ENCODE peak calls at places on chromosomes 7 and 10, in six cellular contexts. D, A, G, L, I and H are unnamed samples.

GRCh38 chr7:3065724-3066143 is 22.1 kb upstream of the CARD11 start:
- DNase-seq in L (peak; percentile 64), I (peak; percentile 73), D (no peak), G (no peak), A (peak; percentile 58), H (no peak)

GRCh38 chr7:3722396-3722846 is 421.4 kb downstream of the SDK1 start:
- DNase-seq in D (peak; percentile 20), G (no peak), A (no peak), I (no peak), L (peak; percentile 85), H (no peak)

GRCh38 chr7:24456526-24457214 is 116.6 kb upstream of the PALS2 start:
- DNase-seq in I (peak; percentile 69), G (no peak), A (peak; percentile 52), L (no peak), D (no peak), H (no peak)

GRCh38 chr10:19930936-19931859 is 115.0 kb downstream of the PLXDC2 start:
- DNase-seq in G (no peak), D (no peak), L (no peak), A (peak; percentile 22), I (no peak), H (no peak)

GRCh38 chr10:7458554-7458953 is 47.7 kb upstream of the SFMBT2 start:
- DNase-seq in G (no peak), A (no peak), I (no peak), L (no peak), D (no peak), H (no peak)

GRCh38 chr10:90871279-90871760 is 454 bp upstream of the RPP30 start:
- DNase-seq in D (peak; percentile 25), G (no peak), A (peak; percentile 30), I (peak; percentile 61), L (peak; percentile 88), H (peak; percentile 40)

GRCh38 chr7:21128418-21128817 is 299.5 kb upstream of the SP4 start:
- DNase-seq in D (no peak), G (no peak), I (no peak), A (no peak), L (peak; percentile 27), H (no peak)

GRCh38 chr10:69418052-69418752 is 1.5 kb upstream of the TACR2 start:
- DNase-seq in A (no peak), L (no peak), G (no peak), D (no peak), I (peak; percentile 60), H (no peak)

GRCh38 chr10:94240901-94241300 is 121.8 kb downstream of the NOC3L start:
- DNase-seq in A (no peak), D (no peak), G (no peak), I (no peak), L (no peak), H (no peak)

GRCh38 chr10:119859422-119860258 is 13.0 kb downstream of the MCMBP start:
- DNase-seq in D (no peak), G (no peak), I (no peak), A (no peak), L (peak; percentile 69), H (no peak)

GRCh38 chr7:42414028-42414427 is 177.0 kb upstream of the GLI3 start:
- DNase-seq in A (no peak), L (no peak), D (no peak), I (no peak), G (peak; percentile 26), H (no peak)

GRCh38 chr7:116150588-116150987 is 59.8 kb upstream of the TES start:
- DNase-seq in A (no peak), I (no peak), D (no peak), G (no peak), L (no peak), H (no peak)

GRCh38 chr7:146067880-146068279 is 48.7 kb upstream of the CNTNAP2 start:
- DNase-seq in D (no peak), G (no peak), I (no peak), A (no peak), L (no peak), H (no peak)

GRCh38 chr10:86107131-86107530 is 259.5 kb downstream of the GRID1 start:
- DNase-seq in L (no peak), A (no peak), I (no peak), G (no peak), D (no peak), H (no peak)

GRCh38 chr10:31929260-31929985 is 792 bp upstream of the ARHGAP12 start:
- DNase-seq in I (peak; percentile 86), D (peak; percentile 63), G (peak; percentile 67), A (peak; percentile 86), L (peak; percentile 43), H (peak; percentile 55)

GRCh38 chr7:64997927-64998391 is 7.1 kb upstream of the ZNF117 start:
- DNase-seq in L (no peak), I (no peak), A (peak; percentile 83), G (peak; percentile 68), D (no peak), H (no peak)

GRCh38 chr10:91592282-91593020 is 40.4 kb downstream of the PPP1R3C start:
- DNase-seq in D (no peak), I (no peak), A (peak; percentile 84), L (no peak), G (no peak), H (no peak)

GRCh38 chr7:151367304-151367703 is 25.7 kb downstream of the NUB1 start:
- DNase-seq in A (no peak), I (no peak), L (no peak), G (no peak), D (no peak), H (no peak)

GRCh38 chr7:80147543-80148376 is 13.1 kb downstream of the GNAI1 start:
- DNase-seq in D (no peak), L (no peak), G (no peak), A (no peak), I (no peak), H (no peak)

GRCh38 chr7:153247926-153248325 is 488.4 kb downstream of the ACTR3B start:
- DNase-seq in D (no peak), I (no peak), G (no peak), L (no peak), A (no peak), H (no peak)

GRCh38 chr7:151308791-151309190 is 32.8 kb upstream of the NUB1 start:
- DNase-seq in I (no peak), L (no peak), A (no peak), D (no peak), G (no peak), H (no peak)

GRCh38 chr7:152544481-152544927 is 108.7 kb upstream of the KMT2C start:
- DNase-seq in D (no peak), A (no peak), G (no peak), L (peak; percentile 20), I (no peak), H (no peak)

GRCh38 chr7:2518737-2519118 is 846 bp upstream of the LFNG start:
- DNase-seq in L (peak; percentile 71), A (no peak), I (no peak), D (no peak), G (no peak), H (no peak)

GRCh38 chr7:158395780-158396214 is 191.8 kb downstream of the PTPRN2 start:
- DNase-seq in I (no peak), L (peak; percentile 20), D (no peak), A (no peak), G (no peak), H (no peak)

GRCh38 chr7:155597753-155598140 is 46.7 kb upstream of the RBM33 start:
- DNase-seq in I (no peak), A (peak; percentile 78), D (no peak), L (no peak), G (no peak), H (no peak)

GRCh38 chr7:155594961-155595366 is 48.6 kb upstream of the CNPY1 start:
- DNase-seq in D (no peak), A (no peak), G (no peak), I (no peak), L (no peak), H (no peak)

GRCh38 chr7:155602750-155603149 is 41.7 kb upstream of the RBM33 start:
- DNase-seq in A (no peak), L (no peak), D (no peak), G (no peak), I (no peak), H (no peak)

GRCh38 chr7:155602156-155602555 is 42.3 kb upstream of the RBM33 start:
- DNase-seq in A (no peak), L (no peak), G (no peak), D (no peak), I (no peak), H (no peak)

GRCh38 chr7:155598810-155599210 is 45.7 kb upstream of the RBM33 start:
- DNase-seq in G (peak; percentile 52), A (peak; percentile 81), D (peak; percentile 85), L (peak; percentile 87), I (peak; percentile 95), H (peak; percentile 82)
- TF ChIP-seq CTCF in G (peak; percentile 84), A (peak; percentile 89), D (peak; percentile 80), L (peak; percentile 100), I (peak; percentile 94), H (peak; percentile 94)

DNA sequence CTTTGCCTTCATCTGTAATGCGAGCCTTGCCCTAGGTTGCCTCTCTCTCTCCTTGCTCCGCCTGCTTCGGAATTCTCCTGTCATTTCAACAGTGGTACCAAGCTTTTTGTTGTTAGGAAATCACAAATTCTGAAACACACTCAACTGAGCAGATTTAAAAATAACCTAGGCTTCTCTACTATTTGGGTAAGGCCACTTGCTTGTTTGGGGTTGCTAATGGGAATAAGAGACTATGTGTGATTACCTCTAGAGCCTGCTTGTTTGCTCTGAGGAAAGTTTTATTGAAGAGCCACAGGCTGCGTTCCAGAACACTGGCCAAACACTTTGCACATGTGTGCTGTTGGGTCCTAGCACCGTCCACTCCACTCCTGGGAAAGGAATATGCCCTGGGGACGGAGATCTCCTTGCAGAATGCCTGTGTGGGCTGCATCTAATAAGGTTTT is 68.6 kb upstream of the KLF6 start:
- DNase-seq in A (peak; percentile 67), I (no peak), L (no peak), D (no peak), G (peak; percentile 60), H (peak; percentile 73)
- H3K4me3 ChIP-seq in A (no peak overlapping the region), I (no peak overlapping the region), L (no peak overlapping the region), D (no peak overlapping the region), G (no peak overlapping the region), H (no peak overlapping the region)

GRCh38 chr7:139676390-139676789 is 101.4 kb downstream of the HIPK2 start:
- DNase-seq in D (no peak), L (no peak), I (no peak), A (no peak), G (no peak), H (no peak)
- H3K27ac ChIP-seq in D (no peak overlapping the region), L (no peak overlapping the region), I (no peak overlapping the region), A (no peak overlapping the region), G (no peak overlapping the region), H (peak overlapping the region; percentile 40)

GRCh38 chr10:78331391-78331922 is 297.8 kb downstream of the RPS24 start:
- DNase-seq in D (peak; percentile 41), G (no peak), I (peak; percentile 21), L (peak; percentile 46), A (no peak), H (no peak)
- TF ChIP-seq CTCF in D (no peak), G (no peak), I (no peak), L (no peak), A (no peak), H (no peak)